ENCODE peak calls at places on chromosome 5, in nine cellular contexts. W, V, S, Q, Z, B, E, D and U are unnamed samples.

GRCh38 chr5:149228610-149229297 is 42.9 kb upstream of the AFAP1L1 start:
- DNase-seq in Z (no peak), S (peak), B (no peak), D (no peak), W (peak), Q (no peak), V (peak), E (no peak), U (no peak)

GRCh38 chr5:172049226-172049796 is 42.9 kb upstream of the FBXW11 start:
- DNase-seq in V (no peak), B (no peak), D (no peak), S (no peak), E (no peak), Q (no peak), W (no peak), Z (no peak), U (no peak)

GRCh38 chr5:145980257-145980656 is 43.9 kb downstream of the SH3RF2 start:
- DNase-seq in W (no peak), B (no peak), V (no peak), D (no peak), Z (no peak), E (no peak), Q (no peak), S (no peak), U (no peak)

GRCh38 chr5:23466401-23466886 is 41.0 kb upstream of the PRDM9 start:
- DNase-seq in V (peak), B (no peak), Z (no peak), W (no peak), S (peak), D (no peak), E (no peak), Q (no peak), U (no peak)

GRCh38 chr5:137743031-137743640 is 7.2 kb upstream of the KLHL3 start:
- DNase-seq in S (peak), V (peak), Q (peak), B (peak), E (peak), D (peak), W (no peak), Z (no peak), U (no peak)

GRCh38 chr5:42767491-42768105 is 11.0 kb downstream of the CCDC152 start:
- DNase-seq in E (no peak), Q (no peak), V (peak), S (peak), W (peak), Z (no peak), B (no peak), D (no peak), U (no peak)

GRCh38 chr5:1908931-1909330 is 26.2 kb upstream of the IRX4 start:
- DNase-seq in B (no peak), D (no peak), W (no peak), S (no peak), V (no peak), E (no peak), Z (no peak), Q (no peak), U (peak)

GRCh38 chr5:30331534-30331933 is 862.0 kb upstream of the CDH6 start:
- DNase-seq in W (no peak), S (no peak), E (no peak), Z (no peak), V (no peak), Q (no peak), B (no peak), D (no peak), U (no peak)

GRCh38 chr5:96175090-96175489 is 213.4 kb upstream of the ELL2 start:
- DNase-seq in V (no peak), B (no peak), Q (no peak), Z (no peak), D (no peak), W (no peak), E (no peak), S (peak), U (no peak)

GRCh38 chr5:178221857-178222256 is 10.7 kb downstream of the PHYKPL start:
- DNase-seq in Z (peak), V (no peak), B (no peak), E (no peak), W (no peak), S (no peak), D (no peak), Q (no peak), U (no peak)

GRCh38 chr5:42454216-42454995 is 31.2 kb downstream of the GHR start:
- DNase-seq in D (no peak), Q (no peak), V (no peak), W (no peak), S (no peak), Z (peak), B (no peak), E (no peak), U (no peak)

GRCh38 chr5:96142786-96143434 is 181.3 kb upstream of the ELL2 start:
- DNase-seq in W (no peak), S (peak), Z (no peak), B (no peak), E (no peak), V (no peak), D (no peak), Q (no peak), U (no peak)

GRCh38 chr5:31064215-31064614 is 129.3 kb upstream of the CDH6 start:
- DNase-seq in E (no peak), Q (no peak), W (no peak), S (peak), V (no peak), Z (no peak), D (no peak), B (no peak), U (no peak)

GRCh38 chr5:44952376-44952775 is 143.6 kb downstream of the MRPS30 start:
- DNase-seq in W (no peak), Q (no peak), B (no peak), D (no peak), E (no peak), Z (no peak), V (peak), S (peak), U (no peak)